ENCODE peak calls at places on chromosomes 2 and 18, in seven cellular contexts. P, G, H, K, Z, E and S are unnamed samples.

GRCh38 chr18:63578357-63578958 is 8.7 kb upstream of the SERPINB13 start:
- DNase-seq in K (no peak), G (no peak), Z (peak; percentile 54), E (no peak), P (peak; percentile 29), H (no peak), S (no peak)

GRCh38 chr2:74740395-74741075 is 86.5 kb downstream of the SEMA4F start:
- DNase-seq in G (peak; percentile 97), P (peak; percentile 95), H (peak; percentile 94), K (peak; percentile 92), Z (peak; percentile 99), E (peak; percentile 70), S (peak; percentile 93)

GRCh38 chr2:16625759-16626158 is 39.9 kb downstream of the CYRIA start:
- DNase-seq in E (no peak), K (no peak), P (no peak), H (no peak), Z (no peak), G (no peak), S (no peak)

GRCh38 chr2:108907822-108908716 is 81.0 kb downstream of the EDAR start:
- DNase-seq in H (no peak), P (no peak), G (no peak), K (no peak), Z (no peak), E (no peak), S (no peak)

GRCh38 chr18:63183263-63183662 is 136.3 kb downstream of the BCL2 start:
- DNase-seq in H (no peak), P (no peak), E (no peak), Z (no peak), G (no peak), K (no peak), S (no peak)

GRCh38 chr18:1048048-1048447 is 143.4 kb downstream of the ADCYAP1 start:
- DNase-seq in P (no peak), H (no peak), E (no peak), K (peak; percentile 7), Z (peak; percentile 13), G (peak; percentile 30), S (no peak)

GRCh38 chr2:23651187-23651983 is 266.4 kb downstream of the KLHL29 start:
- DNase-seq in Z (peak; percentile 90), E (no peak), G (peak; percentile 45), K (peak; percentile 69), P (peak; percentile 73), H (peak; percentile 58), S (peak; percentile 20)

GRCh38 chr18:69898241-69898861 is 49.3 kb downstream of the CD226 start:
- DNase-seq in K (no peak), P (no peak), H (no peak), Z (no peak), E (no peak), G (no peak), S (no peak)

GRCh38 chr2:65000619-65001018 is 11.4 kb downstream of the SLC1A4 start:
- DNase-seq in E (no peak), K (no peak), G (no peak), P (no peak), Z (no peak), H (no peak), S (no peak)

GRCh38 chr2:216429403-216429802 is 17.1 kb downstream of the SMARCAL1 start:
- DNase-seq in E (no peak), P (no peak), K (no peak), G (no peak), H (no peak), Z (no peak), S (no peak)

GRCh38 chr2:56589820-56590219 is 406.0 kb downstream of the CCDC85A start:
- DNase-seq in P (no peak), E (no peak), G (no peak), H (no peak), K (no peak), Z (no peak), S (no peak)

GRCh38 chr2:169360984-169361705 is 1.2 kb downstream of the LRP2 start:
- DNase-seq in P (no peak), G (no peak), K (no peak), E (no peak), H (no peak), Z (peak; percentile 2), S (no peak)

GRCh38 chr2:195658541-195658890 is 1.5 kb downstream of the SLC39A10 start:
- DNase-seq in P (no peak), G (peak; percentile 77), Z (peak; percentile 80), H (no peak), E (no peak), K (peak; percentile 56), S (no peak)

GRCh38 chr2:127623388-127624320 is 22.3 kb upstream of the GPR17 start:
- DNase-seq in E (no peak), P (no peak), K (no peak), Z (peak; percentile 71), H (no peak), G (peak; percentile 20), S (no peak)

GRCh38 chr2:28821295-28821958 is 10.8 kb downstream of the SPDYA start:
- DNase-seq in P (peak; percentile 56), H (no peak), G (peak; percentile 39), E (no peak), Z (peak; percentile 51), K (peak; percentile 38), S (no peak)

GRCh38 chr18:63409301-63409700 is 13.0 kb downstream of the VPS4B start:
- DNase-seq in P (no peak), Z (no peak), E (no peak), K (no peak), H (no peak), G (no peak), S (no peak)

GRCh38 chr2:52810460-52810859 is 957.1 kb upstream of the CHAC2 start:
- DNase-seq in K (peak; percentile 5), G (no peak), H (no peak), E (no peak), P (no peak), Z (peak; percentile 31), S (no peak)

GRCh38 chr2:26724784-26725515 is 32.4 kb downstream of the KCNK3 start:
- DNase-seq in H (no peak), G (no peak), K (no peak), P (no peak), E (peak; percentile 65), Z (no peak), S (no peak)

GRCh38 chr2:5497874-5498273 is 194.3 kb upstream of the SOX11 start:
- DNase-seq in H (no peak), G (no peak), Z (no peak), P (no peak), K (no peak), E (no peak), S (no peak)

GRCh38 chr2:128315122-128315828 is 3.4 kb downstream of the HS6ST1 start:
- DNase-seq in G (no peak), K (no peak), E (peak; percentile 62), Z (no peak), H (no peak), P (no peak), S (no peak)

GRCh38 chr2:156331572-156332451 is 709 bp downstream of the NR4A2 start:
- DNase-seq in G (peak; percentile 55), E (peak; percentile 87), H (no peak), P (peak; percentile 75), K (no peak), Z (peak; percentile 93), S (peak; percentile 55)

GRCh38 chr2:33579226-33579625 is 19.9 kb downstream of the FAM98A start:
- DNase-seq in K (no peak), Z (no peak), P (no peak), E (no peak), H (no peak), G (no peak), S (no peak)

GRCh38 chr2:240597054-240597418 is 10.5 kb downstream of the CAPN10 start:
- DNase-seq in E (peak; percentile 56), H (no peak), K (no peak), P (no peak), Z (no peak), G (no peak), S (no peak)

GRCh38 chr18:2855560-2856350 is 8.9 kb downstream of the EMILIN2 start:
- DNase-seq in H (no peak), E (no peak), K (no peak), G (no peak), Z (peak; percentile 22), P (no peak), S (no peak)

GRCh38 chr18:7566587-7567486 is at the start of gene PTPRM:
- DNase-seq in H (no peak), K (peak; percentile 12), Z (peak; percentile 95), P (peak; percentile 91), G (peak; percentile 71), E (peak; percentile 95), S (peak; percentile 75)